ENCODE peak calls at places on chromosomes 13 and 19, in nine cellular contexts. F, Y, M, S, N, X, A, E and T are unnamed samples.
A peak's percentile ranks its signal among the peaks of the same experiment; 100 is the strongest.

GRCh38 chr19:3224346-3225325 is at the start of gene CELF5:
- DNase-seq in F (no peak), Y (peak; percentile 56), M (no peak), S (no peak), N (peak; percentile 80), X (no peak), A (no peak), E (peak; percentile 96), T (peak; percentile 52)

GRCh38 chr13:32135655-32136054 is 104.1 kb downstream of the FRY start:
- DNase-seq in F (no peak), Y (no peak), M (no peak), S (peak; percentile 63), N (no peak), X (no peak), A (no peak), E (no peak), T (no peak)

GRCh38 chr13:103272770-103273169 is 206.6 kb upstream of the SLC10A2 start:
- DNase-seq in F (no peak), Y (no peak), M (no peak), S (peak; percentile 59), N (no peak), X (no peak), A (no peak), E (no peak), T (no peak)

GRCh38 chr19:27843861-27844260 is 1369.1 kb downstream of the UQCRFS1 start:
- DNase-seq in F (no peak), Y (no peak), M (no peak), S (no peak), N (no peak), X (no peak), A (no peak), E (no peak), T (no peak)

GRCh38 chr19:42422576-42423461 is 4.4 kb downstream of the LIPE start:
- DNase-seq in F (no peak), Y (no peak), M (peak; percentile 59), S (no peak), N (peak; percentile 72), X (no peak), A (peak; percentile 58), E (peak; percentile 74), T (peak; percentile 36)

GRCh38 chr13:28837111-28837510 is 17.0 kb downstream of the MTUS2 start:
- DNase-seq in F (no peak), Y (no peak), M (no peak), S (no peak), N (no peak), X (no peak), A (no peak), E (no peak), T (no peak)

GRCh38 chr19:6536138-6536671 is 5.4 kb downstream of the TNFSF9 start:
- DNase-seq in F (no peak), Y (no peak), M (peak; percentile 71), S (peak; percentile 53), N (peak; percentile 44), X (peak; percentile 96), A (peak; percentile 62), E (peak; percentile 92), T (no peak)

GRCh38 chr19:8397746-8398721 is 7.9 kb downstream of the RAB11B start:
- DNase-seq in F (no peak), Y (no peak), M (no peak), S (no peak), N (peak; percentile 58), X (no peak), A (no peak), E (no peak), T (no peak)

GRCh38 chr19:13902993-13903555 is 2.8 kb downstream of the BRME1 start:
- DNase-seq in F (no peak), Y (no peak), M (no peak), S (peak; percentile 30), N (no peak), X (no peak), A (no peak), E (no peak), T (no peak)

GRCh38 chr19:7544626-7545025 is 9.1 kb downstream of the PNPLA6 start:
- DNase-seq in F (no peak), Y (no peak), M (no peak), S (no peak), N (no peak), X (peak; percentile 47), A (peak; percentile 46), E (no peak), T (no peak)

GRCh38 chr13:113935523-113935922 is 38.4 kb downstream of the C13orf46 start:
- DNase-seq in F (peak; percentile 51), Y (no peak), M (no peak), S (no peak), N (no peak), X (no peak), A (no peak), E (no peak), T (no peak)

GRCh38 chr19:44988896-44989563 is 12.2 kb upstream of the RELB start:
- DNase-seq in F (peak; percentile 74), Y (no peak), M (peak; percentile 52), S (peak; percentile 70), N (peak; percentile 69), X (peak; percentile 23), A (peak; percentile 78), E (peak; percentile 84), T (peak; percentile 47)
- TF ChIP-seq CTCF in F (peak; percentile 56), Y (no peak), M (peak; percentile 83), S (peak; percentile 81), N (peak; percentile 57), X (peak; percentile 66), A (peak; percentile 65), E (peak; percentile 73), T (peak; percentile 61)

GRCh38 chr19:5445071-5445470 is 10.1 kb upstream of the ZNRF4 start:
- DNase-seq in F (no peak), Y (no peak), M (no peak), S (no peak), N (no peak), X (no peak), A (no peak), E (no peak), T (no peak)

GRCh38 chr19:5445667-5446066 is 9.6 kb upstream of the ZNRF4 start:
- DNase-seq in F (no peak), Y (no peak), M (no peak), S (peak; percentile 16), N (no peak), X (no peak), A (no peak), E (peak; percentile 16), T (no peak)

GRCh38 chr19:5447700-5448311 is 7.4 kb upstream of the ZNRF4 start:
- DNase-seq in F (no peak), Y (no peak), M (no peak), S (no peak), N (no peak), X (no peak), A (no peak), E (no peak), T (no peak)

GRCh38 chr19:5443723-5444122 is 11.5 kb upstream of the ZNRF4 start:
- DNase-seq in F (no peak), Y (no peak), M (no peak), S (no peak), N (no peak), X (no peak), A (no peak), E (no peak), T (no peak)

DNA sequence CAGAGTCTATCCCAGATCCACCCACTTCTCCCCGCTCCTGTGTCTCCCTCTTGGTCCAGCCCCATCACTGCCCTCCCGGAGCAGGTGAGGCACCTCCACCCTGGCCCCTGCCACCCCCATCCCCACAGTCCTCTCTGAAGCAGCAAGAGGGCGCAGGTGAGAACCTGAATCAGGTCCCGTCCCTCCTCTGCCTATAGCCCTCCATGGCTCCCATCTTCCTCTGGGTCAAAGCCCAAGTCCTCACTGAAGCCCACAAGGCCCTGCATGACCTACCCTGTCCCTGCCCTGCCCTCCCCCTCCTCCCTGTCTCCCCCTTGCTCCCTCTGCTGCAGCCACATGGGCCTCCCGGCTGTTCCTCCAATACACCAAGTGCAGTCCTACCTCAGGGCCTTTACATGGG is 10.8 kb upstream of the ZNRF4 start:
- DNase-seq in F (no peak), Y (no peak), M (no peak), S (no peak), N (no peak), X (no peak), A (no peak), E (no peak), T (no peak)
- TF ChIP-seq CTCF in F (no peak), Y (no peak), M (no peak), S (no peak), N (no peak), X (no peak), A (no peak), E (no peak), T (no peak)

GRCh38 chr13:19998960-19999359 is 40.4 kb downstream of the ZMYM2 start:
- DNase-seq in F (no peak), Y (no peak), M (no peak), S (no peak), N (no peak), X (no peak), A (no peak), E (no peak), T (no peak)

GRCh38 chr13:20001351-20001750 is 42.8 kb downstream of the ZMYM2 start:
- DNase-seq in F (no peak), Y (no peak), M (no peak), S (no peak), N (no peak), X (no peak), A (no peak), E (no peak), T (no peak)

GRCh38 chr13:20002766-20003165 is 44.2 kb downstream of the ZMYM2 start:
- DNase-seq in F (no peak), Y (no peak), M (no peak), S (no peak), N (no peak), X (no peak), A (no peak), E (no peak), T (no peak)

GRCh38 chr13:20000062-20000552 is 41.6 kb downstream of the ZMYM2 start:
- DNase-seq in F (no peak), Y (no peak), M (no peak), S (no peak), N (no peak), X (no peak), A (no peak), E (no peak), T (no peak)
- TF ChIP-seq CTCF in F (no peak), Y (no peak), M (no peak), S (no peak), N (no peak), X (no peak), A (no peak), E (no peak), T (no peak)

GRCh38 chr13:51768976-51769375 is 35.0 kb downstream of the DHRS12 start:
- DNase-seq in F (no peak), Y (no peak), M (no peak), S (no peak), N (no peak), X (no peak), A (no peak), E (no peak), T (no peak)

GRCh38 chr13:51767100-51767499 is 36.9 kb downstream of the DHRS12 start:
- DNase-seq in F (no peak), Y (no peak), M (no peak), S (no peak), N (no peak), X (no peak), A (no peak), E (no peak), T (no peak)

GRCh38 chr13:51769455-51770127 is 34.4 kb downstream of the DHRS12 start:
- DNase-seq in F (peak; percentile 92), Y (no peak), M (no peak), S (peak; percentile 32), N (no peak), X (no peak), A (no peak), E (no peak), T (no peak)

GRCh38 chr13:51770160-51770559 is 33.8 kb downstream of the DHRS12 start:
- DNase-seq in F (no peak), Y (no peak), M (peak; percentile 15), S (no peak), N (no peak), X (no peak), A (no peak), E (no peak), T (no peak)

GRCh38 chr13:51768378-51768921 is 35.5 kb downstream of the DHRS12 start:
- DNase-seq in F (no peak), Y (no peak), M (no peak), S (no peak), N (peak; percentile 21), X (no peak), A (no peak), E (no peak), T (no peak)
- TF ChIP-seq CTCF in F (no peak), Y (no peak), M (peak; percentile 5), S (peak; percentile 27), N (peak; percentile 41), X (no peak), A (no peak), E (no peak), T (peak; percentile 39)